ENCODE peak calls at places on chromosomes 7 and 10, in seven cellular contexts. One of them, this sample, is unnamed.

GRCh38 chr7:40122940-40123254 is 11.5 kb downstream of the MPLKIP start:
- DNase-seq in transverse colon: no peak
- DNase-seq in fibroblast of lung: no peak
- DNase-seq in tibial artery: no peak
- DNase-seq in gastrocnemius medialis: no peak
- DNase-seq in WERI-Rb-1: no peak
- DNase-seq in HCT116: no peak
- DNase-seq in this sample: no peak

GRCh38 chr10:86684305-86684704 is 16.0 kb downstream of the LDB3 start:
- DNase-seq in transverse colon: peak; percentile 29
- DNase-seq in fibroblast of lung: peak; percentile 15
- DNase-seq in tibial artery: peak; percentile 43
- DNase-seq in gastrocnemius medialis: peak; percentile 91
- DNase-seq in WERI-Rb-1: peak; percentile 77
- DNase-seq in HCT116: no peak
- DNase-seq in this sample: no peak

GRCh38 chr10:130160775-130161174 is 24.6 kb downstream of the GLRX3 start:
- DNase-seq in transverse colon: no peak
- DNase-seq in fibroblast of lung: peak; percentile 7
- DNase-seq in tibial artery: no peak
- DNase-seq in gastrocnemius medialis: no peak
- DNase-seq in WERI-Rb-1: no peak
- DNase-seq in HCT116: no peak
- DNase-seq in this sample: no peak

GRCh38 chr7:34096135-34096775 is 190.9 kb downstream of the BMPER start:
- DNase-seq in transverse colon: peak; percentile 30
- DNase-seq in fibroblast of lung: peak; percentile 92
- DNase-seq in tibial artery: peak; percentile 89
- DNase-seq in gastrocnemius medialis: peak; percentile 96
- DNase-seq in WERI-Rb-1: no peak
- DNase-seq in HCT116: no peak
- DNase-seq in this sample: no peak

GRCh38 chr7:103888603-103889153 is 100.8 kb downstream of the RELN start:
- DNase-seq in transverse colon: no peak
- DNase-seq in fibroblast of lung: no peak
- DNase-seq in tibial artery: no peak
- DNase-seq in gastrocnemius medialis: no peak
- DNase-seq in WERI-Rb-1: no peak
- DNase-seq in HCT116: no peak
- DNase-seq in this sample: no peak

GRCh38 chr10:78774999-78775711 is 293.6 kb upstream of the ZMIZ1 start:
- DNase-seq in transverse colon: no peak
- DNase-seq in fibroblast of lung: peak; percentile 17
- DNase-seq in tibial artery: no peak
- DNase-seq in gastrocnemius medialis: peak; percentile 63
- DNase-seq in WERI-Rb-1: no peak
- DNase-seq in HCT116: no peak
- DNase-seq in this sample: no peak

GRCh38 chr10:17236468-17236886 is 8.4 kb downstream of the VIM start:
- DNase-seq in transverse colon: no peak
- DNase-seq in fibroblast of lung: no peak
- DNase-seq in tibial artery: no peak
- DNase-seq in gastrocnemius medialis: no peak
- DNase-seq in WERI-Rb-1: no peak
- DNase-seq in HCT116: no peak
- DNase-seq in this sample: no peak

GRCh38 chr7:151132461-151133205 is 34.9 kb downstream of the GBX1 start:
- DNase-seq in transverse colon: no peak
- DNase-seq in fibroblast of lung: no peak
- DNase-seq in tibial artery: no peak
- DNase-seq in gastrocnemius medialis: no peak
- DNase-seq in WERI-Rb-1: no peak
- DNase-seq in HCT116: no peak
- DNase-seq in this sample: no peak

GRCh38 chr7:45026984-45027773 is 27.2 kb downstream of the CCM2 start:
- DNase-seq in transverse colon: no peak
- DNase-seq in fibroblast of lung: peak; percentile 14
- DNase-seq in tibial artery: no peak
- DNase-seq in gastrocnemius medialis: no peak
- DNase-seq in WERI-Rb-1: no peak
- DNase-seq in HCT116: no peak
- DNase-seq in this sample: no peak

GRCh38 chr10:50392426-50392825 is 141.1 kb upstream of the ASAH2 start:
- DNase-seq in transverse colon: no peak
- DNase-seq in fibroblast of lung: no peak
- DNase-seq in tibial artery: no peak
- DNase-seq in gastrocnemius medialis: no peak
- DNase-seq in WERI-Rb-1: no peak
- DNase-seq in HCT116: no peak
- DNase-seq in this sample: no peak
- H3K27ac ChIP-seq in transverse colon: no peak overlapping the region
- H3K27ac ChIP-seq in fibroblast of lung: no peak overlapping the region
- H3K27ac ChIP-seq in tibial artery: no peak overlapping the region
- H3K27ac ChIP-seq in gastrocnemius medialis: no peak overlapping the region
- H3K27ac ChIP-seq in WERI-Rb-1: no peak overlapping the region
- H3K27ac ChIP-seq in HCT116: no peak overlapping the region
- H3K27ac ChIP-seq in this sample: no peak overlapping the region

DNA sequence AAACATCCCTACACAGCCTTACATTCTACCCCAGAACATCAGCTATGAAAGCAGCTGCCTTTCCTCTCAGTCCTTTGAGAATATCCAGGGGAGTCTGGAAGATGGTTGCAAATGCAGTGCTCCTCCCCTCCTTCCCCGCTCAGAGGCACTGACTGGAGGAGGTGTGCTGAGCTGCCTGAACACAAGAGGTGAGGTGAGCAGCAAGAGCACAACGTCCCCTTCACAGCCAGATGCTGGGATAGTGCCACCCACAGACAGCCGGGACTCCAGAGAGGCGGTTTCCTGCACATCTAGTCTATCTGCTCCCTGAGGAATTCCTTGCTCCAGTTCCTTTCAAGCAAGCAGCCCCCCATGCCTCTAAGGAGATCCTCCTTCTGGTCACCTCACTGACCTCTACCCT is 74.2 kb downstream of the EZH2 start:
- DNase-seq in transverse colon: no peak
- DNase-seq in fibroblast of lung: no peak
- DNase-seq in tibial artery: no peak
- DNase-seq in gastrocnemius medialis: no peak
- DNase-seq in WERI-Rb-1: no peak
- DNase-seq in HCT116: no peak
- DNase-seq in this sample: no peak
- TF ChIP-seq CTCF in transverse colon: no peak
- TF ChIP-seq CTCF in fibroblast of lung: no peak
- TF ChIP-seq CTCF in tibial artery: no peak
- TF ChIP-seq CTCF in gastrocnemius medialis: no peak
- TF ChIP-seq CTCF in WERI-Rb-1: no peak
- TF ChIP-seq CTCF in HCT116: no peak
- TF ChIP-seq CTCF in this sample: no peak

DNA sequence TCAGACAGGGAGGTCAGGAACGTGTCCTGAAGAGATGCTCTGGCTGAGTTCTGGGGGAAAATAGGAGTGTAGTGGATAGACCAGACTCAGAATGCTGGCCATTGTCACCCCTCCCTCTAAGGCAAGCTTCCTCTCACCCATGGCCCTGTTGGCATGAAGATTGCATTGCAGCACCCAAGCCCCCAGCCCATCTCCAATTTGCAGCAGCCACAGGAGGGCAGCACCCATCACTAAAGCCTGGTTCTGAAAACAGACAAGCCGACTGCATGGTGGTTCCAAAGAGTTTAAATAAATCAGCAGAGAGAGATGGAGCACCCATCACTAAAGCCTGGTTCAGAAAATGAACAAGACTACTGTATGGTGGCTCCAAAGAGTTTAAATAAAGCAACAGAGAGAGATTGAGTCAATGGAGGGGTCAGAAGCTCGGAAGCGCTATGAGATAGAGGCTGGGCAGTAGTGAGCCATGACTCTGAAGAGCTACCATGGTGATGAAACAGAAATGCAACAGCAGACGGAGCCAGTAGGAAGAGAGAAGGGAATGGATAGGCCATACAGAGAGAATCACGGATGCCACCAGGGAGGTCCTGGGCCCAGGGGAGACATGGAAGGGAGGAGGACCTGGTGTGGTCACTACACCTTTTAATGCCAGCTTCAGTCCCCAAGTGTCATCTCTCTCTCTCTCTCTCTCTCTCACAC is 237.9 kb upstream of the MYO3A start:
- DNase-seq in transverse colon: no peak
- DNase-seq in fibroblast of lung: no peak
- DNase-seq in tibial artery: no peak
- DNase-seq in gastrocnemius medialis: no peak
- DNase-seq in WERI-Rb-1: peak; percentile 11
- DNase-seq in HCT116: no peak
- DNase-seq in this sample: no peak
- H3K27ac ChIP-seq in transverse colon: no peak overlapping the region
- H3K27ac ChIP-seq in fibroblast of lung: no peak overlapping the region
- H3K27ac ChIP-seq in tibial artery: no peak overlapping the region
- H3K27ac ChIP-seq in gastrocnemius medialis: no peak overlapping the region
- H3K27ac ChIP-seq in WERI-Rb-1: no peak overlapping the region
- H3K27ac ChIP-seq in HCT116: no peak overlapping the region
- H3K27ac ChIP-seq in this sample: no peak overlapping the region

GRCh38 chr10:34252111-34252510 is 563.0 kb downstream of the PARD3 start:
- DNase-seq in transverse colon: no peak
- DNase-seq in fibroblast of lung: peak; percentile 23
- DNase-seq in tibial artery: no peak
- DNase-seq in gastrocnemius medialis: no peak
- DNase-seq in WERI-Rb-1: no peak
- DNase-seq in HCT116: peak; percentile 28
- DNase-seq in this sample: no peak

GRCh38 chr10:34250722-34251121 is 564.4 kb downstream of the PARD3 start:
- DNase-seq in transverse colon: no peak
- DNase-seq in fibroblast of lung: no peak
- DNase-seq in tibial artery: no peak
- DNase-seq in gastrocnemius medialis: no peak
- DNase-seq in WERI-Rb-1: no peak
- DNase-seq in HCT116: no peak
- DNase-seq in this sample: no peak

GRCh38 chr10:34251177-34251576 is 563.9 kb downstream of the PARD3 start:
- DNase-seq in transverse colon: no peak
- DNase-seq in fibroblast of lung: no peak
- DNase-seq in tibial artery: no peak
- DNase-seq in gastrocnemius medialis: no peak
- DNase-seq in WERI-Rb-1: no peak
- DNase-seq in HCT116: no peak
- DNase-seq in this sample: no peak

GRCh38 chr10:34247560-34247959 is 567.5 kb downstream of the PARD3 start:
- DNase-seq in transverse colon: no peak
- DNase-seq in fibroblast of lung: no peak
- DNase-seq in tibial artery: no peak
- DNase-seq in gastrocnemius medialis: no peak
- DNase-seq in WERI-Rb-1: no peak
- DNase-seq in HCT116: no peak
- DNase-seq in this sample: no peak

GRCh38 chr10:34249634-34250033 is 565.5 kb downstream of the PARD3 start:
- DNase-seq in transverse colon: no peak
- DNase-seq in fibroblast of lung: no peak
- DNase-seq in tibial artery: no peak
- DNase-seq in gastrocnemius medialis: no peak
- DNase-seq in WERI-Rb-1: peak; percentile 11
- DNase-seq in HCT116: no peak
- DNase-seq in this sample: peak; percentile 13
- TF ChIP-seq CTCF in transverse colon: no peak
- TF ChIP-seq CTCF in fibroblast of lung: no peak
- TF ChIP-seq CTCF in tibial artery: no peak
- TF ChIP-seq CTCF in gastrocnemius medialis: no peak
- TF ChIP-seq CTCF in WERI-Rb-1: peak; percentile 38
- TF ChIP-seq CTCF in HCT116: peak; percentile 40
- TF ChIP-seq CTCF in this sample: no peak

GRCh38 chr7:74407958-74408357 is 45.7 kb upstream of the GTF2IRD1 start:
- DNase-seq in transverse colon: no peak
- DNase-seq in fibroblast of lung: no peak
- DNase-seq in tibial artery: no peak
- DNase-seq in gastrocnemius medialis: no peak
- DNase-seq in WERI-Rb-1: no peak
- DNase-seq in HCT116: no peak
- DNase-seq in this sample: no peak
- H3K27ac ChIP-seq in transverse colon: no peak overlapping the region
- H3K27ac ChIP-seq in fibroblast of lung: no peak overlapping the region
- H3K27ac ChIP-seq in tibial artery: no peak overlapping the region
- H3K27ac ChIP-seq in gastrocnemius medialis: no peak overlapping the region
- H3K27ac ChIP-seq in WERI-Rb-1: no peak overlapping the region
- H3K27ac ChIP-seq in HCT116: no peak overlapping the region
- H3K27ac ChIP-seq in this sample: no peak overlapping the region

DNA sequence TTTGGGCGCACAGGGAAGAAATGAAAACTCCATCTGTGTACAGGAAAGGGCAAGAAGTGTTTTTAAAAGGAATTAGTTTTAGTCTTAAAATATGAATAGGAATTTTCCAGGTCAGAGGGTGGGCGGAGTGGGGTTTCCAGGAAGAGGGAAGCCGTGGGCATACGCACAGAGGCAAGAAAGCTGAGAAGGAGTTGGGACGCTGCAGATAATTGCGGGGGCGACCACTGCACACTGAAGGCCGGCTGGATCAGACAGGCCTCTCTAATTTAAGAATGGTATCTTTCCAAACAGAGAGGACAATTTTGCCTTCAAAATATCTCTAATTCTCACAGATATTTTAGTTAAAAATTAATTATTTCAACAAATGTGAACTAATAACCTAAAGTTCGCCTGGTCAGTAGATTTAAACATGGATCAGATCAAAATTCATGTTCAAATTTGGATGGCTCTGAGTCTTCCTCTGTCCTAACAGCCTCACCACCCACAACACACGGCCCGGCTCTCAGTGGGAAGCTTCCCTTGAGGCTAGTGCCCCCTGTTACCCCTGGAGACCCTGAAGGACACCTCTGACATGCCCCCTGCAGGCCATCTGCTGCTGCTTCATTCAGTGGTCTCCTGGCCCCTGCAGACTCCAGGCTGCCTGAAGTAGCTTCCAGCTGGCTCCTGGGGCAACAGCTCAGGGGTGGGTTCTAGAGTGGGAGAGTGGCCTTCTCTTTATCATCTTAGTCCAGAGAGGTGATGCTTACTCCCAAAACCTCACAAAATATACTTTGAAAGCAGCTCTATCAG is 189.3 kb upstream of the INHBA start:
- DNase-seq in transverse colon: no peak
- DNase-seq in fibroblast of lung: no peak
- DNase-seq in tibial artery: no peak
- DNase-seq in gastrocnemius medialis: no peak
- DNase-seq in WERI-Rb-1: peak; percentile 11
- DNase-seq in HCT116: no peak
- DNase-seq in this sample: no peak
- TF ChIP-seq CTCF in transverse colon: no peak
- TF ChIP-seq CTCF in fibroblast of lung: no peak
- TF ChIP-seq CTCF in tibial artery: no peak
- TF ChIP-seq CTCF in gastrocnemius medialis: no peak
- TF ChIP-seq CTCF in WERI-Rb-1: peak; percentile 23
- TF ChIP-seq CTCF in HCT116: peak; percentile 23
- TF ChIP-seq CTCF in this sample: no peak

DNA sequence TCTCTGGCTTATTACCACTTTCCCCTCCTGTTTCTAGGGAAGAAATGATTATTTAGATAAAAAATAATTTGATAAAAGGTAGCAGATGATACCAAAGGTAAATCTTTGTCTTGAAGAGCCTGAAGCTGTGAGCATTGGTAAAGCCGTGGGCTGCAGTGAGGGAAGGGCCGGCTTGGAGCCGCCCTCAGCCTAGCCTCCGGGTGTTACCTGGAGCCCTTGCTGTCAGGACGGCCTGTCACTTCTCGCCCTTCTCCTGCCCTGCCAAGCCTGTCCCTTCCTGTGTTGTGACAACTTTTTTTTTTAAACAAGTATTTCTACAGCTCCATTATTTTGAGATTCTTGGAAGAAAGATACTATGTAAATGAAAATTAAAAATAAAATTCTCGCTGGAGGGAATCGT is 7.0 kb downstream of the CUX1 start:
- DNase-seq in transverse colon: no peak
- DNase-seq in fibroblast of lung: no peak
- DNase-seq in tibial artery: no peak
- DNase-seq in gastrocnemius medialis: no peak
- DNase-seq in WERI-Rb-1: no peak
- DNase-seq in HCT116: no peak
- DNase-seq in this sample: no peak
- H3K27ac ChIP-seq in transverse colon: no peak overlapping the region
- H3K27ac ChIP-seq in fibroblast of lung: no peak overlapping the region
- H3K27ac ChIP-seq in tibial artery: no peak overlapping the region
- H3K27ac ChIP-seq in gastrocnemius medialis: no peak overlapping the region
- H3K27ac ChIP-seq in WERI-Rb-1: no peak overlapping the region
- H3K27ac ChIP-seq in HCT116: no peak overlapping the region
- H3K27ac ChIP-seq in this sample: peak overlapping the region; percentile 6

This sample was measured in RWPE1.